ENCODE peak calls at places on chromosome 6, in eight cellular contexts. One of them, this sample, is unnamed.

GRCh38 chr6:152055517-152055916 is 248.0 kb downstream of the ESR1 start:
- DNase-seq in suprapubic skin: no peak
- DNase-seq in stomach: no peak
- DNase-seq in endothelial cell of umbilical vein: no peak
- DNase-seq in upper lobe of left lung: no peak
- DNase-seq in breast epithelium: no peak
- DNase-seq in prostate gland: no peak
- DNase-seq in HCT116: no peak
- DNase-seq in this sample: no peak

GRCh38 chr6:134477991-134478635 is 160.2 kb upstream of the SGK1 start:
- DNase-seq in stomach: no peak
- DNase-seq in breast epithelium: no peak
- DNase-seq in endothelial cell of umbilical vein: no peak
- DNase-seq in prostate gland: no peak
- DNase-seq in suprapubic skin: no peak
- DNase-seq in upper lobe of left lung: no peak
- DNase-seq in HCT116: no peak
- DNase-seq in this sample: no peak

GRCh38 chr6:97437087-97437486 is 154.1 kb upstream of the MMS22L start:
- DNase-seq in prostate gland: no peak
- DNase-seq in suprapubic skin: no peak
- DNase-seq in upper lobe of left lung: no peak
- DNase-seq in breast epithelium: no peak
- DNase-seq in HCT116: peak
- DNase-seq in stomach: no peak
- DNase-seq in endothelial cell of umbilical vein: peak
- DNase-seq in this sample: no peak

GRCh38 chr6:13511913-13512717 is 24.7 kb upstream of the GFOD1 start:
- DNase-seq in HCT116: no peak
- DNase-seq in endothelial cell of umbilical vein: peak
- DNase-seq in upper lobe of left lung: no peak
- DNase-seq in breast epithelium: no peak
- DNase-seq in prostate gland: no peak
- DNase-seq in suprapubic skin: no peak
- DNase-seq in stomach: no peak
- DNase-seq in this sample: no peak

GRCh38 chr6:154350293-154350692 is 6.3 kb downstream of the IPCEF1 start:
- DNase-seq in HCT116: no peak
- DNase-seq in stomach: no peak
- DNase-seq in upper lobe of left lung: no peak
- DNase-seq in prostate gland: no peak
- DNase-seq in breast epithelium: no peak
- DNase-seq in endothelial cell of umbilical vein: no peak
- DNase-seq in suprapubic skin: no peak
- DNase-seq in this sample: no peak

GRCh38 chr6:112571486-112571885 is 224.4 kb downstream of the RFPL4B start:
- DNase-seq in suprapubic skin: no peak
- DNase-seq in HCT116: no peak
- DNase-seq in breast epithelium: no peak
- DNase-seq in stomach: peak
- DNase-seq in endothelial cell of umbilical vein: no peak
- DNase-seq in prostate gland: peak
- DNase-seq in upper lobe of left lung: no peak
- DNase-seq in this sample: no peak

GRCh38 chr6:27280064-27280539 is 32.0 kb downstream of the POM121L2 start:
- DNase-seq in breast epithelium: no peak
- DNase-seq in suprapubic skin: no peak
- DNase-seq in stomach: no peak
- DNase-seq in HCT116: peak
- DNase-seq in prostate gland: no peak
- DNase-seq in endothelial cell of umbilical vein: peak
- DNase-seq in upper lobe of left lung: no peak
- DNase-seq in this sample: no peak

GRCh38 chr6:8738951-8739350 is 303.6 kb upstream of the SLC35B3 start:
- DNase-seq in prostate gland: no peak
- DNase-seq in stomach: no peak
- DNase-seq in upper lobe of left lung: no peak
- DNase-seq in HCT116: no peak
- DNase-seq in breast epithelium: no peak
- DNase-seq in suprapubic skin: no peak
- DNase-seq in endothelial cell of umbilical vein: no peak
- DNase-seq in this sample: no peak

GRCh38 chr6:137002505-137002904 is 42.3 kb downstream of the IL20RA start:
- DNase-seq in upper lobe of left lung: no peak
- DNase-seq in breast epithelium: no peak
- DNase-seq in HCT116: peak
- DNase-seq in endothelial cell of umbilical vein: no peak
- DNase-seq in stomach: no peak
- DNase-seq in suprapubic skin: no peak
- DNase-seq in prostate gland: no peak
- DNase-seq in this sample: no peak

GRCh38 chr6:125182237-125183018 is 28.9 kb downstream of the TPD52L1 start:
- DNase-seq in upper lobe of left lung: no peak
- DNase-seq in stomach: no peak
- DNase-seq in HCT116: no peak
- DNase-seq in breast epithelium: no peak
- DNase-seq in prostate gland: no peak
- DNase-seq in endothelial cell of umbilical vein: no peak
- DNase-seq in suprapubic skin: no peak
- DNase-seq in this sample: no peak

GRCh38 chr6:82331031-82331773 is 32.4 kb upstream of the TPBG start:
- DNase-seq in breast epithelium: no peak
- DNase-seq in suprapubic skin: no peak
- DNase-seq in HCT116: no peak
- DNase-seq in stomach: no peak
- DNase-seq in endothelial cell of umbilical vein: no peak
- DNase-seq in prostate gland: no peak
- DNase-seq in upper lobe of left lung: no peak
- DNase-seq in this sample: no peak

GRCh38 chr6:134111062-134111677 is 58.7 kb upstream of the SLC2A12 start:
- DNase-seq in suprapubic skin: no peak
- DNase-seq in stomach: no peak
- DNase-seq in HCT116: peak
- DNase-seq in breast epithelium: no peak
- DNase-seq in endothelial cell of umbilical vein: peak
- DNase-seq in upper lobe of left lung: peak
- DNase-seq in prostate gland: no peak
- DNase-seq in this sample: peak

GRCh38 chr6:27517928-27518787 is 45.3 kb upstream of the ZNF184 start:
- DNase-seq in upper lobe of left lung: no peak
- DNase-seq in HCT116: no peak
- DNase-seq in breast epithelium: no peak
- DNase-seq in stomach: no peak
- DNase-seq in endothelial cell of umbilical vein: no peak
- DNase-seq in suprapubic skin: no peak
- DNase-seq in prostate gland: no peak
- DNase-seq in this sample: no peak

GRCh38 chr6:117938324-117938995 is 31.4 kb downstream of the SLC35F1 start:
- DNase-seq in HCT116: no peak
- DNase-seq in prostate gland: no peak
- DNase-seq in suprapubic skin: no peak
- DNase-seq in upper lobe of left lung: no peak
- DNase-seq in stomach: no peak
- DNase-seq in breast epithelium: no peak
- DNase-seq in endothelial cell of umbilical vein: no peak
- DNase-seq in this sample: no peak

GRCh38 chr6:136600818-136601217 is 50.6 kb upstream of the MAP7 start:
- DNase-seq in HCT116: no peak
- DNase-seq in suprapubic skin: no peak
- DNase-seq in stomach: no peak
- DNase-seq in endothelial cell of umbilical vein: peak
- DNase-seq in breast epithelium: no peak
- DNase-seq in upper lobe of left lung: no peak
- DNase-seq in prostate gland: no peak
- DNase-seq in this sample: no peak

GRCh38 chr6:159121387-159121955 is 47.7 kb upstream of the FNDC1 start:
- DNase-seq in prostate gland: no peak
- DNase-seq in HCT116: no peak
- DNase-seq in stomach: no peak
- DNase-seq in upper lobe of left lung: no peak
- DNase-seq in suprapubic skin: no peak
- DNase-seq in endothelial cell of umbilical vein: no peak
- DNase-seq in breast epithelium: no peak
- DNase-seq in this sample: no peak

GRCh38 chr6:22108199-22108598 is 188.6 kb downstream of the PRL start:
- DNase-seq in HCT116: no peak
- DNase-seq in endothelial cell of umbilical vein: no peak
- DNase-seq in stomach: no peak
- DNase-seq in suprapubic skin: no peak
- DNase-seq in prostate gland: no peak
- DNase-seq in upper lobe of left lung: no peak
- DNase-seq in breast epithelium: no peak
- DNase-seq in this sample: no peak

DNA sequence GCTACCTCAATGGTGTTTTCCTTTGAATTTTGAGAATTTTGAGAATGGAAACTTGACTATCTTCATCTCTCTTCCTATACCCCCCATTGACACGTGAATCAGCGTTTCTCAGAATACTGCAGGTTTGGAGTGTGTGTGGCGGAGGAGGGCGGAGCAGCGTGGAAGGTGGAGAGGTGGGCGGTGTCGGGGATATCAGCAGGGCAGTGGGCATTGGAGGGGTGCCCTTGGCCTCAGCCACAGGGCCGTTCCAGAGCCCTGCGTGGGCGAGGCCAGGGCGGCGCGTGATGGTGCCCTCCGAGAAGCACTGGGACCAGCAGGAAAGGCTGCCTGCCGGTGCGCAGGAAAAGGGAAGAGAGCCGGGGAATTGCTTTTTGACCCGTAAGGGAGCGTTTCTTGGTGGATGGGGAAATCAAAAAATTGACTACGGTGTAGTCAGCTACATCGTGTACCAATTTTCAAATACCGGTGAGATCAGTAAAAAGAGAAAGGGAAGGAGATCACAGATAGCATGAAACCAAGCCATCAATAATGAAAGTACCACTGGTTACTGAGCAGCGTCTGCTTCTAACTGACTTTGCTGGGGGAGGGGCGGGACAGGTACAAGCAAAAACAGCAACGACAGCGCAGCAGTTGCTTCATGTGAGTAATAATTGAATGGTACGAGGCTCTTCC is 82.7 kb upstream of the DUSP22 start:
- DNase-seq in endothelial cell of umbilical vein: no peak
- DNase-seq in stomach: no peak
- DNase-seq in HCT116: no peak
- DNase-seq in breast epithelium: no peak
- DNase-seq in suprapubic skin: no peak
- DNase-seq in prostate gland: no peak
- DNase-seq in upper lobe of left lung: no peak
- DNase-seq in this sample: peak
- TF ChIP-seq POLR2A in endothelial cell of umbilical vein: no peak
- TF ChIP-seq POLR2A in stomach: no peak
- TF ChIP-seq POLR2A in HCT116: no peak
- TF ChIP-seq POLR2A in breast epithelium: no peak
- TF ChIP-seq POLR2A in suprapubic skin: no peak
- TF ChIP-seq POLR2A in prostate gland: no peak
- TF ChIP-seq POLR2A in upper lobe of left lung: no peak
- TF ChIP-seq POLR2A in this sample: no peak

DNA sequence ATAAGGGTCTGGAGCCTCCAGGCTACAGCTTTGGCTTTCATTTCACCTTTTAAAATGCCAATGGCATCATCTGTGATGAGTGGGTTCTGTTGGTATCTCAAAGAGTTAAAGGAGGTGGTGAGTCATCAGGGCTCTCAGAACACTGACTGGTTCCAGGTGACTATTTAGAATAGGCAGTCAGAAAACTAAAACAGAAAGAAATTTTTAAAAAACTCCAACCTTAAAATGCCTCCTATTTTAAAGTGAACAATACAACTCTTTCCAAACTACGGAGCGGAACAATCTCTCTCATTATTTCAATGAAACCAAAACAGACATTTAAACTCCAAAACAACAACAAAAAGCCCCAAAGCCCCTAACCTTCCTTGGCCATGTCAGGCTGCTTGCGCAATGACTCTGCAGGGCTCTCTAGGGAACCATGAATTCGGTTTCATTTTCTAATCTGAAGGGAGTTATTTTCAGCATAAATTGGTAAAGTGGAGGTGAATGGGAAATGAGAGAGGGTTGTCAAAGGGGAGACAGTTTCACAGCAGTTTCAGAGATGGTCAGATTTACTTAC is 194.9 kb downstream of the KIF6 start:
- DNase-seq in breast epithelium: no peak
- DNase-seq in HCT116: no peak
- DNase-seq in upper lobe of left lung: no peak
- DNase-seq in prostate gland: no peak
- DNase-seq in endothelial cell of umbilical vein: no peak
- DNase-seq in stomach: no peak
- DNase-seq in suprapubic skin: no peak
- DNase-seq in this sample: peak
- TF ChIP-seq POLR2AphosphoS5 in breast epithelium: no peak
- TF ChIP-seq POLR2AphosphoS5 in HCT116: no peak
- TF ChIP-seq POLR2AphosphoS5 in upper lobe of left lung: no peak
- TF ChIP-seq POLR2AphosphoS5 in prostate gland: no peak
- TF ChIP-seq POLR2AphosphoS5 in endothelial cell of umbilical vein: no peak
- TF ChIP-seq POLR2AphosphoS5 in stomach: peak
- TF ChIP-seq POLR2AphosphoS5 in suprapubic skin: no peak
- TF ChIP-seq POLR2AphosphoS5 in this sample: no peak

DNA sequence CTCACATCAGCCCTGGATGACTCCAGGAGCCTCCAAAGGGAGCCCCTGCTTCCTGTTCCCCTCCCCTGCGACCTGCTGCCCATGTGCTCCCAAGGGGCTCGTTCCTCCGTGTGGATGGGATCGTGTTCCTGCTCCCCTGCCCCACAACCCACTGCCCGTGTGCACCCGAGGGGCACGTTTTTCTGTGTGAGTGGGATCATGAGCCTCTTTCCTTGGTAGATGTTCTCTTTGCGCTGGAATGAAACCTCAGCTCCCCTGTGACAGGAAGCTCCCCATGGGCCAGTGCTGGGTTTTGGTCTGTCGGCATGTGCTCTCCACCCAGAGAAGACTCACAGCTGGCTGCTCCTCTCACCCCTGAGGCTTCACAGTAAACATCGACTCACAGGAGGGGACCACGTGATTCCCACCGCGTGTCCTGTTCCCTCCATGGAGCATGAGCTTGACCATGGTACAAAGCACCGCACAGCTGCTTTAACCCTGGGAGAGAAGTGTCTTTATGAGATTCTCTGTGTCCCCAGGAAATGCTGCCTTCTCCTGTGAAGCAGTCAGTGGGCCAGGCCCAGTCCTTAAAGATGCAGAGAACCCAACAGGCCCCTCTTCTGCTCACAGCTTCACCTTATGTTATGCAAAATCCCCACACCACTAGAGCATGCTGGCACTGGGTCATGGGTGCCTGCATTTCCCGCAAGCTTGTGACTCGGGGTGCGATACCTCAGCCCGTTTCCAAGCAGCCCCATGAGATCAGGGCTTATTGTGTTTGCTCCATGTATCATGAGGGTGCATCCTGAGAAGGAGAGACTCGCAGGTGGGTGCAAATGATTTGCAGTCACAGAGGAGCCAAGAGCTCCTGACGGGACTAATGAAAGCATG is 215.1 kb downstream of the ERMARD start:
- DNase-seq in HCT116: no peak
- DNase-seq in stomach: peak
- DNase-seq in upper lobe of left lung: no peak
- DNase-seq in endothelial cell of umbilical vein: no peak
- DNase-seq in suprapubic skin: peak
- DNase-seq in breast epithelium: no peak
- DNase-seq in prostate gland: no peak
- DNase-seq in this sample: no peak
- TF ChIP-seq POLR2A in HCT116: no peak
- TF ChIP-seq POLR2A in stomach: no peak
- TF ChIP-seq POLR2A in upper lobe of left lung: no peak
- TF ChIP-seq POLR2A in endothelial cell of umbilical vein: no peak
- TF ChIP-seq POLR2A in suprapubic skin: no peak
- TF ChIP-seq POLR2A in breast epithelium: no peak
- TF ChIP-seq POLR2A in prostate gland: no peak
- TF ChIP-seq POLR2A in this sample: no peak

GRCh38 chr6:149140137-149140909 is 177.2 kb upstream of the TAB2 start:
- DNase-seq in suprapubic skin: no peak
- DNase-seq in endothelial cell of umbilical vein: peak
- DNase-seq in prostate gland: no peak
- DNase-seq in breast epithelium: no peak
- DNase-seq in HCT116: no peak
- DNase-seq in stomach: no peak
- DNase-seq in upper lobe of left lung: no peak
- DNase-seq in this sample: peak
- TF ChIP-seq POLR2AphosphoS5 in suprapubic skin: no peak
- TF ChIP-seq POLR2AphosphoS5 in endothelial cell of umbilical vein: no peak
- TF ChIP-seq POLR2AphosphoS5 in prostate gland: no peak
- TF ChIP-seq POLR2AphosphoS5 in breast epithelium: no peak
- TF ChIP-seq POLR2AphosphoS5 in HCT116: no peak
- TF ChIP-seq POLR2AphosphoS5 in stomach: no peak
- TF ChIP-seq POLR2AphosphoS5 in upper lobe of left lung: no peak
- TF ChIP-seq POLR2AphosphoS5 in this sample: peak